ENCODE peak calls at places on chromosomes 12 and 14, in four cellular contexts. One of them, this sample, is unnamed.

GRCh38 chr12:67625004-67625403 is 23.5 kb upstream of the DYRK2 start:
- DNase-seq in HepG2: no peak
- DNase-seq in testis: no peak
- DNase-seq in heart left ventricle: no peak
- DNase-seq in this sample: no peak

GRCh38 chr14:52790011-52790755 is 1.2 kb downstream of the GNPNAT1 start:
- DNase-seq in heart left ventricle: no peak
- DNase-seq in HepG2: no peak
- DNase-seq in testis: no peak
- DNase-seq in this sample: peak

GRCh38 chr14:57464013-57464730 is 29.5 kb downstream of the CCDC198 start:
- DNase-seq in heart left ventricle: no peak
- DNase-seq in testis: no peak
- DNase-seq in HepG2: no peak
- DNase-seq in this sample: no peak

GRCh38 chr14:32307881-32308582 is 21.1 kb upstream of the AKAP6 start:
- DNase-seq in heart left ventricle: no peak
- DNase-seq in HepG2: peak
- DNase-seq in testis: no peak
- DNase-seq in this sample: peak

GRCh38 chr12:107251288-107251687 is 157.9 kb upstream of the CRY1 start:
- DNase-seq in testis: no peak
- DNase-seq in heart left ventricle: no peak
- DNase-seq in HepG2: no peak
- DNase-seq in this sample: no peak

GRCh38 chr14:74618078-74618952 is 6.3 kb upstream of the LTBP2 start:
- DNase-seq in heart left ventricle: peak
- DNase-seq in HepG2: peak
- DNase-seq in testis: peak
- DNase-seq in this sample: peak

GRCh38 chr12:119198440-119198839 is 19.7 kb downstream of the HSPB8 start:
- DNase-seq in testis: no peak
- DNase-seq in heart left ventricle: no peak
- DNase-seq in HepG2: no peak
- DNase-seq in this sample: no peak

GRCh38 chr14:64700290-64700689 is 3.9 kb upstream of the PLEKHG3 start:
- DNase-seq in testis: no peak
- DNase-seq in heart left ventricle: no peak
- DNase-seq in HepG2: no peak
- DNase-seq in this sample: no peak

GRCh38 chr14:100147181-100147631 is 12.2 kb downstream of the DEGS2 start:
- DNase-seq in HepG2: no peak
- DNase-seq in heart left ventricle: no peak
- DNase-seq in testis: no peak
- DNase-seq in this sample: no peak

GRCh38 chr12:22312336-22312735 is 22.2 kb downstream of the ST8SIA1 start:
- DNase-seq in HepG2: peak
- DNase-seq in heart left ventricle: peak
- DNase-seq in testis: peak
- DNase-seq in this sample: no peak

GRCh38 chr12:131390408-131391100 is 320.3 kb upstream of the SFSWAP start:
- DNase-seq in heart left ventricle: no peak
- DNase-seq in testis: peak
- DNase-seq in HepG2: no peak
- DNase-seq in this sample: peak

DNA sequence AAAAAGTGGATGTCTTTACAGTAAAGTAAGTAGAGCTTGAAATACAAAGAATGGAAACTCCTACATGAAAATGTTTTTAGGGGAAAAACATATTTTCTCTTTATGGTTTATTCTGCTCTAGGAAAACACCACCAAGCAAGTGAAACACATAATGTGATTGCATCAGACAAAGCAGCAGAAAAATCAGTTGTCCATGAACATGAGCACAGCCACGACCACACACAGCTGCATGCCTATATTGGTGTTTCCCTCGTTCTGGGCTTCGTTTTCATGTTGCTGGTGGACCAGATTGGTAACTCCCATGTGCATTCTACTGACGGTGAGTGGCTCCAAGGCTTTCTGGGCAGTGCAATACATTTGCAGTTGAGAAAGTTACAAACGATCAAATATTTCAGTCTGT is 42.6 kb upstream of the PLEKHD1 start:
- DNase-seq in testis: no peak
- DNase-seq in heart left ventricle: no peak
- DNase-seq in HepG2: no peak
- DNase-seq in this sample: no peak
- TF ChIP-seq POLR2A in testis: no peak
- TF ChIP-seq POLR2A in heart left ventricle: no peak
- TF ChIP-seq POLR2A in HepG2: no peak
- TF ChIP-seq POLR2A in this sample: no peak

GRCh38 chr12:2640709-2641108 is 154.1 kb upstream of the FKBP4 start:
- DNase-seq in testis: no peak
- DNase-seq in HepG2: no peak
- DNase-seq in heart left ventricle: peak
- DNase-seq in this sample: peak
- TF ChIP-seq POLR2A in testis: no peak
- TF ChIP-seq POLR2A in HepG2: no peak
- TF ChIP-seq POLR2A in heart left ventricle: no peak
- TF ChIP-seq POLR2A in this sample: no peak

DNA sequence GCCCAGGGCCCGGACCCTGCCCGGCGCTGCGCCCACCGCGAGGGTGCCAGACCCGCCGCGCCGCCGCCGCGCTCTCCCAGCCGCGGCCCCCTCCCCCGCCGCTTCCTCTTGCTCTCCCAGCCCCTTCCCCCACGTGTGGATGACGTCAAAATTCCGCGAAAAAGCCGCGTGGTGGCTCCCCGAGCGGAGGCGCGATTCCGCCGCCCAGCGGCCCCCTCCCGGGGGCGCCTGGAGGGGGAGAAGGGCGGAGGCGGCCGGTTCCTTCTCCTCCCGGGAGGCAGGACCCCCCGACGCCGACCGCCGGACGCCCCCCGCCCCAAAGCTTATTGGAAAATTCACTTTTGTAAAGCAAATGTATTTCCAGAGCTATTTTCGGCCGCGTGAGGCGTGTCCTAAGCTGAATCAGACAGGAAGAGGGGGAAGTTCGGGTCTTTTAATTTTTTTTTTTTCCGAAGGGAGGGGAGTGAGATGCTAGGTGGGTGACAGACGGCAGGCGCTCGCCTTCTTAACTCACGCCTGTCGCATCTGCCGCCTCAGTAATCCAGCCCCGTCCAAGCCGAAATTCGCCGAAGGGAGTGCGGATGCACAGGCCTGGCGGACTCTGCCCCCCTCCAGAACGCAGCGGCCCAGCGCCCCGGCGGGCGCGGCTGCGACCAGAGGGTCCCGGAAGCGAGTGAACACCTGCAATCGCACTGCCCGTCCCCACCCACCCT is 4.1 kb upstream of the CCND2 start:
- DNase-seq in testis: peak
- DNase-seq in heart left ventricle: peak
- DNase-seq in HepG2: no peak
- DNase-seq in this sample: peak
- TF ChIP-seq POLR2A in testis: no peak
- TF ChIP-seq POLR2A in heart left ventricle: peak
- TF ChIP-seq POLR2A in HepG2: no peak
- TF ChIP-seq POLR2A in this sample: no peak

GRCh38 chr12:57885207-57885606 is 38.7 kb upstream of the CTDSP2 start:
- DNase-seq in testis: no peak
- DNase-seq in heart left ventricle: no peak
- DNase-seq in HepG2: no peak
- DNase-seq in this sample: no peak

GRCh38 chr12:57883700-57884099 is 37.2 kb upstream of the CTDSP2 start:
- DNase-seq in heart left ventricle: no peak
- DNase-seq in testis: no peak
- DNase-seq in HepG2: no peak
- DNase-seq in this sample: no peak

GRCh38 chr12:57881035-57881973 is 34.8 kb upstream of the CTDSP2 start:
- DNase-seq in testis: no peak
- DNase-seq in heart left ventricle: no peak
- DNase-seq in HepG2: no peak
- DNase-seq in this sample: no peak

GRCh38 chr12:57883057-57883456 is 36.5 kb upstream of the CTDSP2 start:
- DNase-seq in HepG2: no peak
- DNase-seq in testis: no peak
- DNase-seq in heart left ventricle: no peak
- DNase-seq in this sample: no peak

GRCh38 chr12:57882575-57882974 is 36.0 kb upstream of the CTDSP2 start:
- DNase-seq in HepG2: no peak
- DNase-seq in testis: no peak
- DNase-seq in heart left ventricle: no peak
- DNase-seq in this sample: no peak
- TF ChIP-seq POLR2A in HepG2: no peak
- TF ChIP-seq POLR2A in testis: no peak
- TF ChIP-seq POLR2A in heart left ventricle: no peak
- TF ChIP-seq POLR2A in this sample: no peak

GRCh38 chr12:117143008-117143532 is 43.9 kb upstream of the TESC start:
- DNase-seq in HepG2: peak
- DNase-seq in testis: no peak
- DNase-seq in heart left ventricle: no peak
- DNase-seq in this sample: peak
- TF ChIP-seq POLR2A in HepG2: no peak
- TF ChIP-seq POLR2A in testis: no peak
- TF ChIP-seq POLR2A in heart left ventricle: no peak
- TF ChIP-seq POLR2A in this sample: no peak

DNA sequence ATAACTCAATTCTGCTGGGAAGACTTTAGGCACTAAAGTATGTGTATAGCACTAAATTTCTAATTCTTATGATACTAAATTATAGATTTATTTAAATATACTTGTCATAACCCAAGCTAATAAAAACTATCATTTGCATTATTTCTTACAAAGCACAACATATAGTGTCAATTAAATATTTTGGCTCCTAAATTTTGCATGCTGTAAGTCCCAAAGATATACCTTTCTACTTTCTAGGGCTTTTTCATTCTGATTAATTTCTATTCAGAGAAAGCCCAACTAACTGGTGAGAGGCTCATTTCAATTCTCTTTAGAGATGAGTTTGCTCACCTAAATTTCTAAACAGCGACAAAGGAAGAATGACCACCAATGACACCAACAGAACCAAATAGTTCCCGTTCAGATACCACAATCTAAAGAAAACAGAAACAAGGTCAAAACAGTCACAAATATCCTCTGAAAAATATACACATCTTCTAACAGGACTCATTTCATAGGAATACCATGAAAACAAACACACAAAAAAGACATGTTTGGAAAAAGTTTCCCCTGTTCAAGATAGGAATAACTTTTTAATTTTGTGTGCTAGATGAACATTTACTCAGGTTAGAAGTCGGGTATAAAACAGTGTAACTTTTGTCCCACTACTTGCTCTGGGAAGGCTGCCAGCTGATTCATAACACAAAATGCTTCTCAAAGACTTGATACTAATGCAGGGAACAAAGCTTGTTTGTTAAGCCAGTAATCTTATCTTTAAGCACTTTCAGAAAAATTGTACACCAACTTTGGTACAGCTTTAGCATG is 7.6 kb downstream of the SLC38A2 start:
- DNase-seq in HepG2: peak
- DNase-seq in testis: peak
- DNase-seq in heart left ventricle: peak
- DNase-seq in this sample: peak
- TF ChIP-seq POLR2A in HepG2: peak
- TF ChIP-seq POLR2A in testis: no peak
- TF ChIP-seq POLR2A in heart left ventricle: no peak
- TF ChIP-seq POLR2A in this sample: no peak

GRCh38 chr14:60980811-60981625 is at the start of the genes SLC38A6 and TRMT5:
- DNase-seq in testis: peak
- DNase-seq in HepG2: peak
- DNase-seq in heart left ventricle: peak
- DNase-seq in this sample: peak

GRCh38 chr14:60986500-60986899 is 5.5 kb downstream of the SLC38A6 start:
- DNase-seq in heart left ventricle: no peak
- DNase-seq in HepG2: no peak
- DNase-seq in testis: no peak
- DNase-seq in this sample: no peak

GRCh38 chr14:60984225-60984624 is 3.2 kb downstream of the SLC38A6 start:
- DNase-seq in testis: no peak
- DNase-seq in HepG2: no peak
- DNase-seq in heart left ventricle: no peak
- DNase-seq in this sample: no peak

GRCh38 chr14:60977848-60978247 is 3.0 kb downstream of the TRMT5 start:
- DNase-seq in testis: no peak
- DNase-seq in heart left ventricle: no peak
- DNase-seq in HepG2: no peak
- DNase-seq in this sample: no peak

DNA sequence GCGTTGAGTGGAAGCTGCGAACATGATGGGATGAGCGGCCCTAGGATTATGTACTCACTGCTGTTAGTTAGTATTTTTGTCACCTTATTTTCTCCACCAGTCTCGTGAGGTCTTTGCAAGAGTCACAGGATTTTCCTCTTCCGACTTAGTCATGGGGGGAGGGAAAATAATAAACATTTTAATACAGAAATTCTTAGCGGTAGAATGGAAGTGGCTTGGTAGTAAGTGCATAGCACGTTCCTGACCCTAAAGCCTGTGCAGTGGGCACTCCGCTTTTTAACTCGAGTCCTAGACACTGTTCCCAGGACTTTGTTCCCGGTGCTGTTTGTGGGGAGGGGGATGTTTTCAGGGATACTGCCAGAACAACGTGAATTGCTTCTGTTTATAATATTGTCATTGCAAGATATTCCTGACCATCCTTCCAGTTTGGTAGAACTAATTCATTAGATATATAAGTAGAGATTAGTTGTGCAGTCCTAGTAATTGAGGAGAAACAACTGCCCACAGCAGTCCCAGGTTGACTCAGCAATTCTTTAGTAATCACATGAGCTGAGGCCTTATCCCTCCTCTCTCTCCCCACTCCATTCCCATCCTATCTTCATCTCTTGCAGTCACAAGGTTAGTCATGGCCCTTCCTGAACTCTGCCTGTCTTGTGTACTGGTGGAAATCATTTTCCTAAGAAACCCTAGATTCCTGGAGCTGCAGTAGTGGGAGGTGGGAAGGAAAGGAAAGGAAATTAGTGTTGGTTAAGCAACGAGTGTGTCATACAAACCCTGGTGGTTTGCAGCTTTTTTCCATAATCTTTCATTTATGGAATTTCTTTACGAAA is 796 bp downstream of the SLC38A6 start:
- DNase-seq in HepG2: peak
- DNase-seq in testis: peak
- DNase-seq in heart left ventricle: no peak
- DNase-seq in this sample: no peak
- TF ChIP-seq POLR2A in HepG2: no peak
- TF ChIP-seq POLR2A in testis: no peak
- TF ChIP-seq POLR2A in heart left ventricle: no peak
- TF ChIP-seq POLR2A in this sample: no peak

This sample was measured in body of pancreas.